ENCODE peak calls at places on chromosomes 1 and 21, in five cellular contexts. B, T, W, P and Y are unnamed samples.

GRCh38 chr1:32066489-32066873 is 6.3 kb upstream of the TMEM39B start:
- DNase-seq in B (peak), W (peak), P (peak), T (peak), Y (no peak)

GRCh38 chr1:62356257-62356835 is 37.1 kb upstream of the KANK4 start:
- DNase-seq in W (peak), B (peak), P (peak), T (no peak), Y (no peak)

GRCh38 chr1:155081472-155082300 is 3.0 kb downstream of the EFNA3 start:
- DNase-seq in B (no peak), W (no peak), P (no peak), T (no peak), Y (peak)

GRCh38 chr1:172906778-172907592 is 143.8 kb downstream of the TNFSF18 start:
- DNase-seq in B (peak), W (peak), T (peak), P (peak), Y (peak)

GRCh38 chr1:1440941-1441888 is 5.7 kb downstream of the VWA1 start:
- DNase-seq in W (no peak), T (peak), P (no peak), B (no peak), Y (peak)

GRCh38 chr1:212635141-212635601 is 26.6 kb downstream of the ATF3 start:
- DNase-seq in T (no peak), B (peak), W (no peak), P (peak), Y (no peak)

GRCh38 chr1:114061431-114061830 is 82.2 kb downstream of the OLFML3 start:
- DNase-seq in B (no peak), W (no peak), T (no peak), P (no peak), Y (no peak)

GRCh38 chr1:119321661-119322419 is 46.7 kb upstream of the HAO2 start:
- DNase-seq in T (no peak), P (no peak), W (no peak), B (no peak), Y (no peak)

GRCh38 chr21:28832013-28832714 is 160.5 kb downstream of the LTN1 start:
- DNase-seq in T (peak), B (no peak), W (no peak), P (peak), Y (no peak)

GRCh38 chr1:3633344-3634058 is 8.7 kb downstream of the TPRG1L start:
- DNase-seq in T (no peak), W (no peak), B (no peak), P (no peak), Y (no peak)

GRCh38 chr1:238451781-238452310 is 561.1 kb upstream of the ZP4 start:
- DNase-seq in T (no peak), B (no peak), W (no peak), P (no peak), Y (no peak)

GRCh38 chr1:47333922-47334764 is 553 bp downstream of the CMPK1 start:
- DNase-seq in P (peak), W (peak), B (peak), T (peak), Y (peak)

GRCh38 chr1:37561794-37562132 is 5.0 kb downstream of the DNALI1 start:
- DNase-seq in B (peak), W (peak), T (peak), P (peak), Y (peak)

GRCh38 chr1:59198565-59198964 is 98.3 kb upstream of the FGGY start:
- DNase-seq in B (peak), W (no peak), P (no peak), T (no peak), Y (no peak)

GRCh38 chr1:212473729-212474128 is 41.0 kb downstream of the NENF start:
- DNase-seq in P (no peak), W (no peak), T (no peak), B (no peak), Y (no peak)

DNA sequence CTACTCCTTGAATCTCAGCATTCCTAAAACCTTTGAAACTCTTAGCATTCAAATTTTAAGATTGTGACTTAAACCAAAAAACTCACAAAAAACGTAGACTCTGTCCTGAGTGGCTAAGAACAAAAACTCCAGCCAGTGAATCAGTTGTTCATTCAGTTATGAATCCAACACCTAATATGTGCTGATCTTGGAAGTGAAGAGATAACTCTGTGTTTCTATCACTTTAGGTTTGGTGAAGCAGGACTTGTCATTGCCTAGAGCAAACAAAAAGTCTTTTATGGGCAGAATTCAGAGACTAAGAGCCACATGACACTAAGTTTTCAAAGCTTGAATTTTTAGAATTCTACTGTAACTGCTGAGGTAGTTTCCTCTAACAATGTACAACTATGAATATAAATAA is 10.4 kb upstream of the GPR137B start:
- DNase-seq in P (no peak), T (no peak), W (no peak), B (no peak), Y (no peak)
- H3K9ac ChIP-seq in P (no peak), T (no peak), W (no peak), B (no peak), Y (no peak)

GRCh38 chr1:10530281-10530740 is 55.6 kb downstream of the PEX14 start:
- DNase-seq in T (peak), W (no peak), P (peak), B (peak), Y (peak)
- TF ChIP-seq CTCF in T (peak), W (peak), P (peak), B (peak), Y (peak)

DNA sequence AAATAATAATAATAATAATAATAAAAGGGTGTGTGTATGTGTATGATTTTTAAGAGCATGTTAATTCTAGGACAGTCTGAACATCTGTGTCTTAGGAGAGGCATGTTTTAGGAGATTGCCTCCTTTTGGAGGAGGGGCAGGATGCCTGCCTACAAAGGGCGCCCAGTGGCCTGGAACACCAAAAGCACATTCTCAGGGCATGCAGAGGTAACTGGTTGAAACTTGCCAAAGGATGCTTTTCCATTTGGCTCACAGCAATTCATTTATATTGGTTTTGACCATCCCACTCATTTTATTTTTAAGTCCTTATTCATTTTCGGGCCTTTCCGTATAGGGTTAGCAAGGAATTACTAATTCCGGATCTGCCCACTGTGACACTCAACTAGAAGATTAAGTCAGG is 21.1 kb upstream of the LAMC2 start:
- DNase-seq in P (no peak), T (no peak), W (no peak), B (no peak), Y (no peak)
- H3K9ac ChIP-seq in P (no peak), T (no peak), W (peak), B (no peak), Y (no peak)

DNA sequence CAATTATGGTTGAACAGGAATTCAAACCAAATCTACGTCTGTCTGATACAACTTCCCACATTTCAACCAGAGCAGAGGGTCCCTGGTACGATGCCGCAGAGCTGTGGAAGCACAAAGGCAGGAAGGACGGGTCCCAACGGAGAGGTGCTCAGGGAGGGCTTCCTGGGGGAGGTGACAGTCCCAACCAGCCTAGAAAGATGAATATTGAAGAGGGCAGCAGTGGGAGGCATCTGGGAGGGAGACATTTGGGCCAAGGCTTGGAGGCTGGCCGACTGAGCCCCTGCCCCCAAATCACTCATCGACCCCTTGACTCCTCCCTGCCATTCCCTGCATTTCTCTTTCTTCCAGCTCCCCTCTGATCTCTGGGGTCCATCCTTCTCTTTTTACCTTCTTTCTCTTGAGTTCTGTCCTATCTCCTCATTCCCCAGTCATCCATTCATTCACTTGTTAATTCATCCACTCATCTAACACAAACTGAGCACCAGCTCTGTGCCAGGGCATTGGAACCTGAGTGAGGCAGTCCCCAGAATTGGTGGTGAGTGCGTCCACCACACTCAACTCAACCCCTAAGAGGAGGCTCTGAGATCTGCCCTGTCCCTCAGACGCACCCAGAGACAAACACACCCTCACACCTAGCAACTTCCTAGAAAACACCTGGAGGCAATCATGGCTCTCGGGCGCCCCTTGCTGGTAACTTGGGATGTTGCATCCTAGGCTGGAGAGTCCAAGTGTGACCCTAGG is 13.2 kb upstream of the CELA3B start:
- DNase-seq in T (peak), W (peak), B (peak), P (peak), Y (peak)
- TF ChIP-seq CTCF in T (peak), W (peak), B (peak), P (peak), Y (peak)